ENCODE peak calls at places on chromosomes 1 and 21, in ten cellular contexts. R is AG10803, K is body of pancreas, B is BE2C, M is right atrium auricular region, F is uterus, D is heart left ventricle, X is kidney epithelial cell, A is pancreas, I is astrocyte. T is an unnamed sample.

GRCh38 chr1:158731707-158732106 is 11.2 kb upstream of the OR6K3 start:
- DNase-seq in R (no peak), K (no peak), B (no peak), M (no peak), F (no peak), D (no peak), X (no peak), A (no peak), I (no peak), T (no peak)

GRCh38 chr21:36816556-36817130 is 117.7 kb downstream of the SIM2 start:
- DNase-seq in R (no peak), K (no peak), B (no peak), M (peak), F (no peak), D (no peak), X (no peak), A (no peak), I (no peak), T (no peak)

GRCh38 chr1:63317007-63317813 is 5.2 kb upstream of the FOXD3 start:
- DNase-seq in R (peak), K (peak), B (no peak), M (no peak), F (no peak), D (peak), X (no peak), A (peak), I (no peak), T (no peak)

GRCh38 chr1:226643701-226644540 is 95.2 kb downstream of the ITPKB start:
- DNase-seq in R (no peak), K (no peak), B (no peak), M (no peak), F (peak), D (peak), X (no peak), A (peak), I (no peak), T (no peak)

GRCh38 chr1:52237430-52237829 is 95.5 kb downstream of the ZFYVE9 start:
- DNase-seq in R (peak), K (no peak), B (no peak), M (no peak), F (no peak), D (no peak), X (peak), A (no peak), I (peak), T (peak)

GRCh38 chr1:31663622-31664452 is 19.2 kb upstream of the PEF1 start:
- DNase-seq in R (peak), K (peak), B (peak), M (peak), F (peak), D (peak), X (no peak), A (peak), I (no peak), T (no peak)

GRCh38 chr1:230390371-230390770 is 35.8 kb downstream of the PGBD5 start:
- DNase-seq in R (no peak), K (no peak), B (no peak), M (no peak), F (no peak), D (no peak), X (no peak), A (no peak), I (no peak), T (no peak)

GRCh38 chr1:81305997-81306452 is 494.7 kb upstream of the ADGRL2 start:
- DNase-seq in R (peak), K (peak), B (peak), M (no peak), F (no peak), D (no peak), X (peak), A (no peak), I (peak), T (peak)

GRCh38 chr1:189499736-189500135 is 977.9 kb downstream of the BRINP3 start:
- DNase-seq in R (no peak), K (no peak), B (no peak), M (no peak), F (no peak), D (no peak), X (no peak), A (no peak), I (no peak), T (no peak)

GRCh38 chr21:45531393-45532215 is 10.6 kb downstream of the SLC19A1 start:
- DNase-seq in R (no peak), K (no peak), B (peak), M (no peak), F (no peak), D (peak), X (no peak), A (peak), I (no peak), T (no peak)

GRCh38 chr1:40692429-40692905 is 963 bp downstream of the NFYC start:
- DNase-seq in R (peak), K (no peak), B (peak), M (peak), F (no peak), D (no peak), X (no peak), A (no peak), I (peak), T (no peak)

GRCh38 chr1:66330711-66331110 is 203.2 kb upstream of the SGIP1 start:
- DNase-seq in R (peak), K (no peak), B (no peak), M (no peak), F (no peak), D (no peak), X (no peak), A (no peak), I (peak), T (no peak)

GRCh38 chr1:147579532-147580199 is 38.4 kb downstream of the BCL9 start:
- DNase-seq in R (peak), K (peak), B (no peak), M (no peak), F (no peak), D (no peak), X (peak), A (no peak), I (peak), T (peak)

GRCh38 chr1:9658186-9658585 is 6.7 kb downstream of the PIK3CD start:
- DNase-seq in R (no peak), K (no peak), B (no peak), M (no peak), F (no peak), D (no peak), X (no peak), A (no peak), I (no peak), T (no peak)

GRCh38 chr1:159828916-159829634 is 2.4 kb downstream of the SLAMF8 start:
- DNase-seq in R (no peak), K (peak), B (peak), M (peak), F (no peak), D (peak), X (no peak), A (peak), I (no peak), T (no peak)

GRCh38 chr1:163813251-163813650 is 491.5 kb downstream of the NUF2 start:
- DNase-seq in R (peak), K (no peak), B (no peak), M (no peak), F (no peak), D (no peak), X (no peak), A (no peak), I (no peak), T (no peak)

GRCh38 chr1:173095632-173096031 is 44.9 kb upstream of the TNFSF18 start:
- DNase-seq in R (peak), K (no peak), B (no peak), M (no peak), F (no peak), D (no peak), X (peak), A (no peak), I (peak), T (peak)

GRCh38 chr1:108079550-108079949 is 114.6 kb upstream of the VAV3 start:
- DNase-seq in R (no peak), K (no peak), B (no peak), M (no peak), F (no peak), D (no peak), X (no peak), A (no peak), I (no peak), T (no peak)

GRCh38 chr1:27593341-27594326 is 10.3 kb downstream of the AHDC1 start:
- DNase-seq in R (no peak), K (no peak), B (no peak), M (no peak), F (peak), D (no peak), X (no peak), A (no peak), I (no peak), T (no peak)

GRCh38 chr1:202143011-202143767 is 1.3 kb downstream of the ARL8A start:
- DNase-seq in R (no peak), K (peak), B (no peak), M (peak), F (no peak), D (no peak), X (no peak), A (no peak), I (no peak), T (no peak)

GRCh38 chr1:46184920-46185658 is 8.8 kb upstream of the P3R3URF start:
- DNase-seq in R (no peak), K (no peak), B (no peak), M (no peak), F (no peak), D (no peak), X (no peak), A (no peak), I (no peak), T (no peak)

GRCh38 chr1:174274884-174275283 is 115.6 kb downstream of the RABGAP1L start:
- DNase-seq in R (no peak), K (no peak), B (no peak), M (no peak), F (no peak), D (no peak), X (no peak), A (no peak), I (no peak), T (no peak)

GRCh38 chr21:41874611-41875010 is 4.5 kb downstream of the PRDM15 start:
- DNase-seq in R (no peak), K (no peak), B (no peak), M (no peak), F (no peak), D (no peak), X (no peak), A (no peak), I (no peak), T (no peak)

GRCh38 chr1:100580446-100580845 is 42.5 kb downstream of the GPR88 start:
- DNase-seq in R (peak), K (no peak), B (no peak), M (no peak), F (no peak), D (no peak), X (no peak), A (no peak), I (no peak), T (no peak)

GRCh38 chr1:20492751-20493150 is 6.7 kb upstream of the CAMK2N1 start:
- DNase-seq in R (no peak), K (no peak), B (no peak), M (no peak), F (no peak), D (no peak), X (no peak), A (no peak), I (no peak), T (no peak)

GRCh38 chr1:7650801-7651200 is 120.3 kb upstream of the VAMP3 start:
- DNase-seq in R (no peak), K (peak), B (no peak), M (no peak), F (no peak), D (no peak), X (no peak), A (no peak), I (no peak), T (no peak)

GRCh38 chr1:234875328-234875952 is 253.2 kb downstream of the TOMM20 start:
- DNase-seq in R (no peak), K (peak), B (no peak), M (no peak), F (no peak), D (no peak), X (no peak), A (peak), I (no peak), T (no peak)

GRCh38 chr1:170967042-170967910 is 31.9 kb downstream of the MROH9 start:
- DNase-seq in R (peak), K (peak), B (no peak), M (no peak), F (no peak), D (no peak), X (no peak), A (no peak), I (peak), T (peak)

GRCh38 chr1:115251856-115252255 is 86.2 kb downstream of the NGF start:
- DNase-seq in R (peak), K (peak), B (peak), M (no peak), F (peak), D (no peak), X (peak), A (no peak), I (peak), T (peak)

GRCh38 chr1:35931424-35932157 is 686 bp downstream of the AGO3 start:
- DNase-seq in R (no peak), K (peak), B (peak), M (no peak), F (no peak), D (no peak), X (no peak), A (peak), I (no peak), T (no peak)

GRCh38 chr1:116359871-116360270 is 13.2 kb upstream of the ATP1A1 start:
- DNase-seq in R (no peak), K (no peak), B (no peak), M (no peak), F (no peak), D (no peak), X (no peak), A (no peak), I (no peak), T (no peak)

GRCh38 chr1:32761253-32761877 is 55.8 kb downstream of the YARS1 start:
- DNase-seq in R (peak), K (peak), B (peak), M (peak), F (peak), D (no peak), X (peak), A (peak), I (peak), T (peak)
- H3K4me3 ChIP-seq in R (no peak), K (no peak), B (no peak), M (no peak), F (no peak), D (no peak), X (no peak), A (no peak), I (no peak), T (no peak)

GRCh38 chr1:145859491-145860159 is 744 bp upstream of the PIAS3 start:
- DNase-seq in R (peak), K (peak), B (peak), M (peak), F (peak), D (peak), X (peak), A (peak), I (peak), T (peak)
- TF ChIP-seq CTCF in R (no peak), K (peak), B (no peak), M (peak), F (peak), D (no peak), X (no peak), A (no peak), I (no peak), T (peak)

DNA sequence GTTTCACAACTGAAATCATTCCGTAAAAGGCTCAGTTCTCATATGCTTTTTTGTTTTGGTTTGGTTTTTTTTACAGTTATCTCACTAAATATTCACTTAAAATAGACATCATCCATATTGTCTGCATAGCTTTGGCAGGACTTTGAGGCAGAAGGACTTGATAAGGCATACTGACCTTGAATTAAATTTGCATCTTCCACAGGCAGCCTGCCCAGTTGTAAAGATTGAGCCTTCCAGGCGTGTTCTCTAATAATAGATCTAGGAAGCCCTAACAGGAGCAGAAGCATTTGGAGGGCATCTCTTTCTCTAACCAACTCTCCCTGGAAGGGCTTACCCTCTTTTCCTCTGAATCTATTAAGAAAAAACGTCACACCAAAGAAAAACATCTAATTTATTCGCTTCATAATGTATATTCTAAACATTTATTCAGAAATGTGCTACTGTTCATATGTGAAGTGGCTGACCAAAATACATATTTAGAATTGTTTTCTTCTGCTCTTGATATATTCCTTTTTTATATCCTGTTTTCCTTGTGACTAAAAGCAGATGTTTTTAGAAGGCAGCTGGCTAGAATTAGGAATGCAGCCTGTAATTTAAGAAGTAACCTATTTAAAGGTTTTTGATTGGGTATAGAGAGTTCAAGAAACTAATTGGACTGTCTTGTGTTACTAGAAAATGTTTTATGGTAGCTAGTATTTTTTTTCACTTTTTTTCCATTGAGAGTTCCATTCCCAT is 20.2 kb downstream of the DESI2 start:
- DNase-seq in R (peak), K (no peak), B (no peak), M (no peak), F (no peak), D (no peak), X (no peak), A (no peak), I (peak), T (no peak)
- H3K4me3 ChIP-seq in R (peak), K (no peak), B (no peak), M (peak), F (no peak), D (no peak), X (no peak), A (no peak), I (no peak), T (no peak)

GRCh38 chr1:21815724-21816311 is 3.8 kb downstream of the LDLRAD2 start:
- DNase-seq in R (no peak), K (no peak), B (no peak), M (no peak), F (no peak), D (no peak), X (no peak), A (no peak), I (no peak), T (no peak)

GRCh38 chr1:21814981-21815583 is 3.0 kb downstream of the LDLRAD2 start:
- DNase-seq in R (no peak), K (no peak), B (no peak), M (no peak), F (no peak), D (no peak), X (no peak), A (no peak), I (no peak), T (no peak)

GRCh38 chr1:21816602-21817302 is 4.7 kb downstream of the LDLRAD2 start:
- DNase-seq in R (peak), K (no peak), B (no peak), M (no peak), F (no peak), D (no peak), X (peak), A (no peak), I (peak), T (peak)

GRCh38 chr1:21813542-21813941 is 1.5 kb downstream of the LDLRAD2 start:
- DNase-seq in R (no peak), K (no peak), B (no peak), M (no peak), F (no peak), D (no peak), X (no peak), A (no peak), I (no peak), T (no peak)

GRCh38 chr1:21814241-21814918 is 2.3 kb downstream of the LDLRAD2 start:
- DNase-seq in R (no peak), K (peak), B (no peak), M (no peak), F (no peak), D (no peak), X (no peak), A (peak), I (no peak), T (no peak)
- TF ChIP-seq CTCF in R (peak), K (peak), B (peak), M (peak), F (peak), D (peak), X (peak), A (peak), I (peak), T (peak)

DNA sequence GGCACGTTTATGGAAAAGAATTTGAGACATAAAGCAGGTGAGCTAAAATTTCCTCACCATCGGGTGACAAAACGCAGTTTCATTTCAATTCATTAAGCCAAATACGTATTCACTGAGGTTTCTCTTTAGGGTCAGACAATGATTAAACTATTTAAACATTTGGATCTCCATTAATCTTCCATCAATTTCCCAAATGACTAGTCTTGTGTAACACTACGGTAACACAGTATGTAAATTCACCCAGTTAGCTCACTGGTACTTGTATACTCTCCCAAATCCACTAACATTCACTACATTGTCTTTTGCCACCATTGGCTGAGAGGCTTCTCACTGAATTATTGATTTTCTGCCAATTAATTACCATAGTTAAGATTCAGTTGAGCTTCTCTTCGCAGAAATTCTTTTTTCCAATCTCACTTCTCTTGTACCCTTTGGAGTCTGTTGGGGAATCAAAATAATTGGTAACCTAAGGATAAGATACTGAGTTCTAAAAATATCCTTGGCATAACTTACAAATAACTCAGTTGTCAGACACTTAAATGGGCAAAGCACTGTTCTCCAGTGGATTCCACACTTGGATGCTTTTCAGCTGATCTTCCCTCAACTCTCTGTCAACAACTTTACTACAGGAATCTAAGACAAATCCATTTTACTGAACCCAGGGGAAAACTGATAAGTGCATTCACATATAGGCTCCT is 40.7 kb downstream of the SIPA1L2 start:
- DNase-seq in R (no peak), K (no peak), B (no peak), M (no peak), F (no peak), D (no peak), X (no peak), A (no peak), I (no peak), T (peak)
- H3K4me3 ChIP-seq in R (no peak), K (no peak), B (no peak), M (no peak), F (no peak), D (no peak), X (no peak), A (no peak), I (no peak), T (peak)

T was measured in epithelial cell of proximal tubule.